ENCODE peak calls at places on chromosome X, in six cellular contexts. F is fibroblast of the aortic adventitia, O is KG1, E is renal cortical epithelial cell, K is C1 segment of cervical spinal cord, G is BE2C. B is an unnamed sample.

GRCh38 chrX:107542500-107542899 is 85.8 kb upstream of the PRPS1 start:
- DNase-seq in F (peak; percentile 50), O (no peak), E (peak; percentile 12), K (no peak), G (peak; percentile 6), B (no peak)

GRCh38 chrX:48972214-48973164 is 845 bp upstream of the KCND1 start:
- DNase-seq in F (peak; percentile 50), O (no peak), E (peak; percentile 33), K (no peak), G (peak; percentile 47), B (peak; percentile 35)

GRCh38 chrX:148612431-148612830 is 112.0 kb downstream of the AFF2 start:
- DNase-seq in F (no peak), O (no peak), E (no peak), K (no peak), G (no peak), B (no peak)

GRCh38 chrX:118455013-118455412 is 40.6 kb upstream of the DOCK11 start:
- DNase-seq in F (no peak), O (no peak), E (no peak), K (no peak), G (no peak), B (peak; percentile 5)

GRCh38 chrX:11212741-11213140 is 80.5 kb upstream of the AMELX start:
- DNase-seq in F (no peak), O (no peak), E (no peak), K (no peak), G (no peak), B (no peak)

GRCh38 chrX:10859353-10859752 is 239.0 kb upstream of the MID1 start:
- DNase-seq in F (no peak), O (no peak), E (no peak), K (no peak), G (no peak), B (peak; percentile 7)

GRCh38 chrX:71542825-71543224 is 9.9 kb downstream of the OGT start:
- DNase-seq in F (no peak), O (no peak), E (no peak), K (no peak), G (no peak), B (no peak)

GRCh38 chrX:63764946-63765345 is 20.1 kb downstream of the ARHGEF9 start:
- DNase-seq in F (no peak), O (no peak), E (peak; percentile 43), K (no peak), G (no peak), B (peak; percentile 64)

GRCh38 chrX:17374619-17375360 is at the start of gene NHS:
- DNase-seq in F (peak; percentile 72), O (no peak), E (peak; percentile 37), K (peak; percentile 20), G (peak; percentile 77), B (no peak)

GRCh38 chrX:63330681-63331080 is 20.5 kb downstream of the SPIN4 start:
- DNase-seq in F (no peak), O (no peak), E (peak; percentile 10), K (no peak), G (no peak), B (no peak)

GRCh38 chrX:21946925-21947641 is 6.6 kb downstream of the SMS start:
- DNase-seq in F (peak; percentile 60), O (no peak), E (peak; percentile 80), K (peak; percentile 14), G (no peak), B (no peak)

GRCh38 chrX:40083979-40084359 is 13.8 kb downstream of the BCOR start:
- DNase-seq in F (no peak), O (no peak), E (no peak), K (no peak), G (no peak), B (no peak)

GRCh38 chrX:15739886-15740285 is 1.8 kb downstream of the CA5B start:
- DNase-seq in F (no peak), O (no peak), E (no peak), K (no peak), G (no peak), B (no peak)

GRCh38 chrX:118727686-118728339 is 407 bp downstream of the IL13RA1 start:
- DNase-seq in F (peak; percentile 17), O (no peak), E (no peak), K (peak; percentile 43), G (peak; percentile 3), B (peak; percentile 51)

GRCh38 chrX:84865113-84865512 is 138.6 kb upstream of the APOOL start:
- DNase-seq in F (no peak), O (no peak), E (no peak), K (no peak), G (no peak), B (no peak)

GRCh38 chrX:84487365-84488353 is 14.6 kb downstream of the HDX start:
- DNase-seq in F (no peak), O (no peak), E (no peak), K (no peak), G (no peak), B (no peak)

GRCh38 chrX:153474718-153475117 is 4.3 kb upstream of the HAUS7 start:
- DNase-seq in F (peak; percentile 52), O (no peak), E (no peak), K (peak; percentile 71), G (no peak), B (no peak)

GRCh38 chrX:18944482-18944881 is 39.4 kb downstream of the PHKA2 start:
- DNase-seq in F (no peak), O (no peak), E (no peak), K (no peak), G (no peak), B (no peak)

GRCh38 chrX:153930011-153930910 is 4.2 kb upstream of the ARHGAP4 start:
- DNase-seq in F (no peak), O (no peak), E (no peak), K (no peak), G (no peak), B (no peak)

GRCh38 chrX:123830309-123830708 is 29.5 kb upstream of the XIAP start:
- DNase-seq in F (no peak), O (no peak), E (peak; percentile 99), K (no peak), G (no peak), B (no peak)

GRCh38 chrX:124502144-124502543 is 155.8 kb downstream of the SH2D1A start:
- DNase-seq in F (no peak), O (no peak), E (no peak), K (no peak), G (no peak), B (no peak)

GRCh38 chrX:47562615-47563243 is 1.7 kb downstream of the ARAF start:
- DNase-seq in F (peak; percentile 44), O (no peak), E (no peak), K (no peak), G (no peak), B (no peak)

GRCh38 chrX:68238568-68238967 is 194.7 kb downstream of the OPHN1 start:
- DNase-seq in F (no peak), O (no peak), E (no peak), K (no peak), G (no peak), B (peak; percentile 33)

GRCh38 chrX:37922926-37923325 is 75.6 kb upstream of the DYNLT3 start:
- DNase-seq in F (peak; percentile 4), O (no peak), E (no peak), K (no peak), G (peak; percentile 39), B (no peak)

GRCh38 chrX:96563663-96564062 is 121.0 kb upstream of the DIAPH2 start:
- DNase-seq in F (peak; percentile 78), O (no peak), E (peak; percentile 58), K (no peak), G (no peak), B (no peak)

GRCh38 chrX:43836435-43837184 is 45.6 kb downstream of the MAOB start:
- DNase-seq in F (peak; percentile 52), O (no peak), E (peak; percentile 35), K (no peak), G (no peak), B (peak; percentile 22)

GRCh38 chrX:34578237-34578636 is 78.8 kb downstream of the TMEM47 start:
- DNase-seq in F (peak; percentile 73), O (no peak), E (peak; percentile 44), K (no peak), G (no peak), B (peak; percentile 45)

GRCh38 chrX:70496491-70496890 is 51.9 kb downstream of the DLG3 start:
- DNase-seq in F (no peak), O (no peak), E (no peak), K (no peak), G (no peak), B (no peak)

GRCh38 chrX:75603833-75604232 is 81.0 kb upstream of the ZDHHC15 start:
- DNase-seq in F (peak; percentile 40), O (no peak), E (peak; percentile 18), K (no peak), G (no peak), B (no peak)

B was measured in SJCRH30.